ENCODE peak calls at places on chromosomes 4 and X, in five cellular contexts. P, R, W, D and B are unnamed samples. For H3K27me3, the result is how much of the 10 kb centered on the place peaks cover.

GRCh38 chrX:103656623-103657022 is 27.8 kb downstream of the TCEAL1 start:
- DNase-seq in P (no peak), D (no peak), R (peak), W (no peak), B (peak)

GRCh38 chr4:168537086-168537485 is 40.2 kb downstream of the PALLD start:
- DNase-seq in W (no peak), D (no peak), P (no peak), R (no peak), B (no peak)

GRCh38 chrX:13747836-13748235 is 13.3 kb downstream of the OFD1 start:
- DNase-seq in R (peak), W (peak), D (no peak), P (no peak), B (peak)

GRCh38 chrX:11666180-11666579 is 460 bp upstream of the ARHGAP6 start:
- DNase-seq in W (peak), R (no peak), P (peak), D (no peak), B (peak)

GRCh38 chr4:73187325-73187724 is 71.3 kb downstream of the ANKRD17 start:
- DNase-seq in D (no peak), W (peak), P (no peak), R (peak), B (peak)

GRCh38 chr4:17098946-17099345 is 200.5 kb upstream of the LDB2 start:
- DNase-seq in R (no peak), D (no peak), W (no peak), P (no peak), B (no peak)

GRCh38 chr4:62274782-62275181 is 1074.7 kb downstream of the ADGRL3 start:
- DNase-seq in W (no peak), R (no peak), D (no peak), P (no peak), B (no peak)

GRCh38 chr4:11768251-11768972 is 339.7 kb upstream of the HS3ST1 start:
- DNase-seq in R (no peak), P (no peak), W (no peak), D (no peak), B (no peak)

GRCh38 chrX:119984652-119985051 is 41.1 kb upstream of the NKAP start:
- DNase-seq in R (no peak), P (no peak), D (no peak), W (no peak), B (no peak)

GRCh38 chr4:76882630-76883029 is 15.3 kb downstream of the SOWAHB start:
- DNase-seq in P (no peak), W (no peak), R (no peak), D (no peak), B (no peak)

DNA sequence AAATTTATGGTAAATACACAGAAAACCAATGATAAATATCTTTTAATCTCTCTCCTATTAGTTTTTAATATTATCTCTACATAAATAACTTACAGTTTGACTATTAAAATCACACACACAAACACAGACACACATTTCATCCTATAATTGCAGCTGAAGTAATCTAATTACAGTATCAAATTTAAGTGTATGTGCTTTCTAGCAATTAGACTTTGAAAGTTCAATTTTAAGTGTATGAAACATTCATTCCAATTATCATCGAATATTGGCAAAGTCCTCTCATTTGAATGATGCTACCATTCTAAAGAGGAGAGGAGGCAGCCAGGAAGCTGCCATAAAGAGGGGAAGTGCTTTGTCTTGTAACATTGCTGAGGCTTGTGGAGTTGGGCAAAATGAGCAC is 221.2 kb upstream of the PABPC4L start:
- DNase-seq in D (no peak), W (no peak), R (no peak), P (no peak), B (no peak)
- H3K9ac ChIP-seq in D (no peak), W (no peak), R (no peak), P (no peak), B (no peak)

GRCh38 chrX:44234541-44234940 is 108.9 kb downstream of the EFHC2 start:
- DNase-seq in P (no peak), D (no peak), W (no peak), R (no peak), B (no peak)
- H3K4me2 ChIP-seq in P (no peak), D (no peak), W (no peak), R (no peak), B (no peak)

GRCh38 chr4:8853249-8853648 is 18.4 kb downstream of the HMX1 start:
- DNase-seq in P (no peak), R (no peak), W (no peak), D (no peak), B (no peak)
- H3K27me3 ChIP-seq in P (half or more), R (under half), W (under half), D (under half), B (half or more)

GRCh38 chr4:18291313-18291712 is 269.8 kb upstream of the LCORL start:
- DNase-seq in W (peak), D (no peak), P (no peak), R (no peak), B (no peak)
- H3K9ac ChIP-seq in W (no peak), D (no peak), P (no peak), R (no peak), B (no peak)

GRCh38 chrX:132292753-132293152 is 73.5 kb upstream of the RAP2C start:
- DNase-seq in R (peak), D (peak), W (peak), P (peak), B (peak)
- H3K4me2 ChIP-seq in R (no peak), D (no peak), W (no peak), P (no peak), B (no peak)

GRCh38 chr4:54099287-54099958 is 540 bp upstream of the GSX2 start:
- DNase-seq in P (no peak), R (no peak), D (no peak), W (peak), B (no peak)
- H3K27me3 ChIP-seq in P (half or more), R (half or more), D (under half), W (half or more), B (under half)

DNA sequence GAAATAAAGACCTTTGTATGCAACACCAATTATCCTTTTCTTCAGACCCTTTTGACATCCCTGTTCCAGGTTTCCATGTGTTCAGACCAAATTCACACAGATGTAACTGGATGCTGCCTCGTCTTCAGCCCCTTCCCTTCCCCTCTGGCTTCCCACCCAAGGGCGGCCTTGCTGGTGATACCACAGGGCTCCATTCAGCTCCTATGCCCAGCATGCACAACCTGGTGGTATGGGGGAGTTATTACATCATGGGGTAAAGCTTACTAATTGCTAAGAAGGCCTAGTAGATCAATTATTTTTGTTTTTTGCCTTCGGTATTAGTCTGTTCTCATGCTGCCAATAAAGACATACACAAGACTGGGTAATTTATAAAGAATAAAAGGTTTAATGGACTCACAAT is 317.0 kb upstream of the CXXC4 start:
- DNase-seq in D (no peak), W (peak), P (no peak), R (no peak), B (no peak)
- H3K9ac ChIP-seq in D (no peak), W (no peak), P (no peak), R (no peak), B (no peak)

GRCh38 chrX:123876177-123876576 is 16.3 kb downstream of the XIAP start:
- DNase-seq in R (no peak), P (no peak), W (no peak), D (no peak), B (no peak)
- H3K4me2 ChIP-seq in R (no peak), P (no peak), W (no peak), D (no peak), B (no peak)

GRCh38 chrX:21656587-21657317 is 1.4 kb downstream of the KLHL34 start:
- DNase-seq in R (no peak), P (no peak), W (no peak), D (no peak), B (no peak)
- H3K27me3 ChIP-seq in R (under half), P (under half), W (under half), D (under half), B (under half)